ENCODE peak calls at places on chromosome 14, in nine cellular contexts. H is left ventricle myocardium superior; X is GM18507; M is GM06990; G is AG09309; U is stimulated activated CD8-positive, alpha-beta memory T cell treated with anti-CD3 and anti-CD28 coated beads, Interleukin-12 subunit alpha, Interleukin-12 subunit beta, amount 100 ng/mL, for 1 hour; Z is T-cell; C is cardiac muscle cell; B is HTR-8/SVneo. D is an unnamed sample.

GRCh38 chr14:52609445-52610044 is 56.9 kb downstream of the GPR137C start:
- DNase-seq in H (no peak), X (no peak), M (no peak), G (no peak), U (no peak), Z (no peak), C (no peak), B (no peak), D (no peak)

GRCh38 chr14:38944691-38945090 is 158.3 kb downstream of the SEC23A start:
- DNase-seq in H (no peak), X (no peak), M (no peak), G (no peak), U (no peak), Z (no peak), C (no peak), B (no peak), D (no peak)

GRCh38 chr14:92254786-92255185 is 68.2 kb upstream of the SLC24A4 start:
- DNase-seq in H (peak), X (no peak), M (no peak), G (no peak), U (no peak), Z (no peak), C (peak), B (no peak), D (no peak)

GRCh38 chr14:74955229-74955999 is at the start of gene PGF:
- DNase-seq in H (peak), X (no peak), M (peak), G (no peak), U (no peak), Z (no peak), C (peak), B (peak), D (peak)

GRCh38 chr14:75961662-75962061 is 20.1 kb downstream of the TGFB3 start:
- DNase-seq in H (no peak), X (no peak), M (no peak), G (no peak), U (no peak), Z (no peak), C (no peak), B (no peak), D (no peak)

GRCh38 chr14:98692832-98693231 is 579.2 kb downstream of the BCL11B start:
- DNase-seq in H (no peak), X (no peak), M (no peak), G (no peak), U (no peak), Z (no peak), C (no peak), B (no peak), D (no peak)

GRCh38 chr14:92846162-92846897 is 52.2 kb downstream of the GOLGA5 start:
- DNase-seq in H (no peak), X (peak), M (peak), G (peak), U (no peak), Z (no peak), C (no peak), B (peak), D (no peak)

GRCh38 chr14:75736845-75737485 is 75.9 kb downstream of the TTLL5 start:
- DNase-seq in H (no peak), X (no peak), M (no peak), G (no peak), U (no peak), Z (no peak), C (no peak), B (no peak), D (no peak)

GRCh38 chr14:46053221-46053620 is 598.4 kb downstream of the RPL10L start:
- DNase-seq in H (no peak), X (no peak), M (no peak), G (no peak), U (no peak), Z (no peak), C (no peak), B (no peak), D (no peak)

GRCh38 chr14:101109347-101109638 is 205.8 kb upstream of the RTL1 start:
- DNase-seq in H (no peak), X (no peak), M (no peak), G (no peak), U (no peak), Z (no peak), C (no peak), B (no peak), D (no peak)

GRCh38 chr14:78758333-78758732 is 588.2 kb downstream of the NRXN3 start:
- DNase-seq in H (no peak), X (no peak), M (no peak), G (no peak), U (no peak), Z (no peak), C (peak), B (no peak), D (no peak)

GRCh38 chr14:40386433-40386832 is 954.2 kb upstream of the FBXO33 start:
- DNase-seq in H (no peak), X (no peak), M (no peak), G (no peak), U (no peak), Z (no peak), C (no peak), B (no peak), D (no peak)

GRCh38 chr14:51732494-51733080 is 80.9 kb downstream of the FRMD6 start:
- DNase-seq in H (no peak), X (no peak), M (no peak), G (no peak), U (no peak), Z (no peak), C (no peak), B (no peak), D (no peak)

GRCh38 chr14:95935228-95935822 is 58.7 kb downstream of the TUNAR start:
- DNase-seq in H (no peak), X (no peak), M (no peak), G (no peak), U (no peak), Z (no peak), C (peak), B (peak), D (no peak)

GRCh38 chr14:24978862-24979724 is 70.9 kb downstream of the STXBP6 start:
- DNase-seq in H (no peak), X (peak), M (no peak), G (no peak), U (no peak), Z (no peak), C (no peak), B (no peak), D (peak)

GRCh38 chr14:100731846-100732765 is 5.4 kb downstream of the DLK1 start:
- DNase-seq in H (no peak), X (no peak), M (no peak), G (no peak), U (no peak), Z (no peak), C (no peak), B (no peak), D (no peak)

GRCh38 chr14:76073732-76074131 is 78.0 kb upstream of the GPATCH2L start:
- DNase-seq in H (no peak), X (no peak), M (no peak), G (no peak), U (no peak), Z (no peak), C (no peak), B (no peak), D (no peak)

GRCh38 chr14:51908086-51908485 is 47.7 kb downstream of the GNG2 start:
- DNase-seq in H (no peak), X (no peak), M (no peak), G (no peak), U (no peak), Z (no peak), C (no peak), B (no peak), D (no peak)

GRCh38 chr14:85391892-85392291 is 138.1 kb upstream of the FLRT2 start:
- DNase-seq in H (no peak), X (no peak), M (no peak), G (no peak), U (no peak), Z (no peak), C (no peak), B (no peak), D (no peak)

GRCh38 chr14:64720190-64720589 is 16.0 kb downstream of the PLEKHG3 start:
- DNase-seq in H (no peak), X (no peak), M (no peak), G (peak), U (no peak), Z (no peak), C (no peak), B (peak), D (peak)

GRCh38 chr14:68977741-68978549 is 1.2 kb downstream of the ACTN1 start:
- DNase-seq in H (peak), X (no peak), M (no peak), G (peak), U (peak), Z (peak), C (peak), B (peak), D (peak)

GRCh38 chr14:100617715-100618693 is 30.8 kb upstream of the BEGAIN start:
- DNase-seq in H (peak), X (no peak), M (no peak), G (no peak), U (no peak), Z (no peak), C (no peak), B (no peak), D (no peak)

GRCh38 chr14:34629657-34630529 is at the start of gene SNX6:
- DNase-seq in H (peak), X (peak), M (peak), G (no peak), U (peak), Z (peak), C (peak), B (peak), D (peak)

GRCh38 chr14:102527255-102528232 is 18.0 kb upstream of the ANKRD9 start:
- DNase-seq in H (no peak), X (no peak), M (no peak), G (no peak), U (no peak), Z (no peak), C (no peak), B (no peak), D (no peak)

GRCh38 chr14:69620981-69621380 is 9.6 kb downstream of the SUSD6 start:
- DNase-seq in H (no peak), X (no peak), M (no peak), G (no peak), U (no peak), Z (no peak), C (no peak), B (no peak), D (no peak)

D was measured in HuH-7.5.